ENCODE peak calls at places on chromosome 13, in eight cellular contexts. Y, J, C, X, F, M, W and V are unnamed samples.
A peak's percentile ranks its signal among the peaks of the same experiment; 100 is the strongest.

GRCh38 chr13:93220073-93220472 is 6.5 kb upstream of the GPC6 start:
- DNase-seq in Y (no peak), J (no peak), C (no peak), F (no peak), X (no peak), M (no peak), W (no peak), V (no peak)

GRCh38 chr13:113635709-113636108 is 22.3 kb downstream of the ATP4B start:
- DNase-seq in Y (no peak), X (no peak), C (no peak), F (no peak), J (no peak), M (no peak), W (no peak), V (no peak)

GRCh38 chr13:22229916-22230315 is 559.0 kb downstream of the FGF9 start:
- DNase-seq in W (no peak), X (no peak), Y (no peak), M (no peak), J (no peak), F (no peak), C (no peak), V (no peak)

GRCh38 chr13:27270594-27271520 is at the start of gene RASL11A:
- DNase-seq in F (peak; percentile 88), Y (peak; percentile 93), C (no peak), X (peak; percentile 89), M (peak; percentile 46), W (peak; percentile 39), J (peak; percentile 94), V (peak; percentile 94)

GRCh38 chr13:29693297-29693945 is 97.9 kb upstream of the SLC7A1 start:
- DNase-seq in Y (no peak), F (no peak), M (no peak), W (peak; percentile 75), C (no peak), X (no peak), J (no peak), V (no peak)

GRCh38 chr13:42548731-42549554 is 25.0 kb upstream of the TNFSF11 start:
- DNase-seq in F (no peak), C (no peak), M (no peak), W (peak; percentile 64), J (no peak), Y (peak; percentile 85), X (no peak), V (peak; percentile 48)

GRCh38 chr13:70747305-70747704 is 639.1 kb upstream of the KLHL1 start:
- DNase-seq in X (no peak), W (no peak), F (no peak), M (peak; percentile 80), Y (peak; percentile 2), J (no peak), C (no peak), V (no peak)

GRCh38 chr13:46575321-46575721 is 22.4 kb downstream of the LRCH1 start:
- DNase-seq in F (no peak), Y (no peak), J (no peak), M (no peak), W (no peak), X (no peak), C (no peak), V (no peak)

GRCh38 chr13:50353651-50354415 is 338.6 kb downstream of the KCNRG start:
- DNase-seq in M (no peak), J (no peak), F (no peak), C (no peak), W (no peak), X (no peak), Y (peak; percentile 40), V (no peak)

GRCh38 chr13:75769141-75769905 is 133.2 kb downstream of the LMO7 start:
- DNase-seq in C (no peak), X (no peak), J (no peak), W (no peak), F (no peak), M (no peak), Y (no peak), V (no peak)